ENCODE peak calls at places on chromosomes 5 and 9, in four cellular contexts. R, X, Q and M are unnamed samples.
A peak's percentile ranks its signal among the peaks of the same experiment; 100 is the strongest.

GRCh38 chr9:7405924-7406604 is 393.5 kb downstream of the DMAC1 start:
- DNase-seq in R (no peak), X (no peak), Q (no peak), M (no peak)

GRCh38 chr5:140575309-140575708 is 10.7 kb downstream of the SLC35A4 start:
- DNase-seq in R (no peak), Q (no peak), X (peak; percentile 26), M (no peak)

GRCh38 chr9:97594414-97594921 is 38.7 kb downstream of the TSTD2 start:
- DNase-seq in X (no peak), Q (peak; percentile 55), R (no peak), M (no peak)

GRCh38 chr5:66472010-66472409 is 124.2 kb upstream of the MAST4 start:
- DNase-seq in Q (no peak), R (no peak), X (no peak), M (no peak)

GRCh38 chr9:29100762-29101161 is 1527.5 kb upstream of the C9orf72 start:
- DNase-seq in Q (no peak), R (no peak), X (no peak), M (no peak)

GRCh38 chr9:38362912-38363588 is 29.5 kb upstream of the ALDH1B1 start:
- DNase-seq in X (peak; percentile 85), Q (peak; percentile 68), R (no peak), M (peak; percentile 73)

GRCh38 chr9:105098370-105098769 is 146.1 kb upstream of the SLC44A1 start:
- DNase-seq in X (no peak), Q (no peak), R (no peak), M (no peak)

GRCh38 chr5:43785198-43785597 is 182.2 kb downstream of the NNT start:
- DNase-seq in Q (no peak), R (no peak), X (no peak), M (no peak)

GRCh38 chr5:127053049-127053448 is 20.3 kb downstream of the C5orf63 start:
- DNase-seq in Q (no peak), R (no peak), X (no peak), M (no peak)

GRCh38 chr5:145110826-145111225 is 724.3 kb downstream of the PRELID2 start:
- DNase-seq in R (no peak), Q (no peak), X (peak; percentile 16), M (no peak)